ENCODE peak calls at places on chromosomes 13 and 19, in seven cellular contexts. M is HepG2, B is HCT116, H is GM12878, J is H1, X is SK-N-SH, F is NT2/D1. Q is an unnamed sample.

GRCh38 chr19:51111606-51112005 is 3.4 kb upstream of the CTU1 start:
- DNase-seq in H (no peak), J (no peak), F (no peak), B (peak; percentile 40), M (peak; percentile 14), X (no peak), Q (no peak)

GRCh38 chr19:44517146-44517545 is 12.3 kb downstream of the CEACAM20 start:
- DNase-seq in H (no peak), F (no peak), M (no peak), J (no peak), B (no peak), X (no peak), Q (no peak)

GRCh38 chr13:30466841-30467252 is 1.1 kb upstream of the HMGB1 start:
- DNase-seq in H (no peak), M (no peak), J (no peak), B (no peak), F (no peak), X (no peak), Q (peak; percentile 51)

GRCh38 chr13:113856716-113857065 is 7.2 kb downstream of the GAS6 start:
- DNase-seq in B (no peak), F (no peak), H (no peak), X (no peak), J (peak; percentile 32), M (peak; percentile 21), Q (no peak)

GRCh38 chr19:33302974-33303790 is 848 bp upstream of the CEBPA start:
- DNase-seq in X (peak; percentile 88), M (no peak), F (no peak), B (no peak), H (no peak), J (peak; percentile 70), Q (peak; percentile 25)

GRCh38 chr19:45878043-45878794 is 7.7 kb downstream of the IRF2BP1 start:
- DNase-seq in X (no peak), B (no peak), J (no peak), H (no peak), M (peak; percentile 66), F (no peak), Q (no peak)

GRCh38 chr13:53562419-53562818 is 533.8 kb downstream of the OLFM4 start:
- DNase-seq in M (no peak), H (no peak), B (no peak), X (no peak), J (no peak), F (no peak), Q (no peak)

GRCh38 chr19:7743425-7743841 is 3.9 kb downstream of the CD209 start:
- DNase-seq in J (no peak), F (no peak), X (no peak), M (no peak), B (no peak), H (peak; percentile 53), Q (no peak)

GRCh38 chr19:45171211-45171623 is 6.8 kb downstream of the TRAPPC6A start:
- DNase-seq in X (no peak), J (no peak), M (no peak), H (no peak), B (no peak), F (no peak), Q (no peak)

GRCh38 chr13:74761794-74762193 is 627.6 kb upstream of the KLF12 start:
- DNase-seq in H (no peak), J (no peak), F (no peak), B (no peak), X (no peak), M (no peak), Q (no peak)

GRCh38 chr19:53381376-53381775 is 13.6 kb upstream of the ZNF765 start:
- DNase-seq in H (no peak), X (no peak), M (no peak), B (no peak), F (no peak), J (no peak), Q (no peak)

GRCh38 chr19:34502582-34503545 is 21.3 kb downstream of the WTIP start:
- DNase-seq in X (peak; percentile 9), H (no peak), B (no peak), F (no peak), M (no peak), J (peak; percentile 37), Q (no peak)

GRCh38 chr13:109348514-109349340 is 437.7 kb downstream of the IRS2 start:
- DNase-seq in H (no peak), X (no peak), J (no peak), B (no peak), F (no peak), M (no peak), Q (no peak)

GRCh38 chr13:106610511-106610910 is 42.6 kb upstream of the ARGLU1 start:
- DNase-seq in X (no peak), J (no peak), M (no peak), B (no peak), F (no peak), H (no peak), Q (no peak)

GRCh38 chr19:13132471-13133166 is 14.6 kb downstream of the NACC1 start:
- DNase-seq in F (no peak), M (no peak), B (no peak), H (no peak), X (no peak), J (no peak), Q (no peak)

GRCh38 chr13:77916481-77916880 is 2.1 kb downstream of the EDNRB start:
- DNase-seq in J (no peak), X (no peak), M (no peak), H (no peak), F (no peak), B (no peak), Q (no peak)

GRCh38 chr13:114283581-114283980 is 2.2 kb downstream of the UPF3A start:
- DNase-seq in X (no peak), M (peak; percentile 10), B (no peak), F (no peak), J (no peak), H (no peak), Q (no peak)

GRCh38 chr13:30334663-30335386 is 27.5 kb upstream of the KATNAL1 start:
- DNase-seq in X (peak; percentile 38), J (peak; percentile 63), F (no peak), H (no peak), M (peak; percentile 80), B (peak; percentile 59), Q (peak; percentile 37)

GRCh38 chr13:40440990-40441820 is 225.2 kb downstream of the FOXO1 start:
- DNase-seq in J (no peak), F (no peak), H (no peak), B (no peak), M (no peak), X (peak; percentile 60), Q (no peak)

GRCh38 chr19:45404557-45405434 is at the start of gene PPP1R13L:
- DNase-seq in B (peak; percentile 96), X (peak; percentile 92), M (peak; percentile 76), H (peak; percentile 32), J (peak; percentile 93), F (no peak), Q (peak; percentile 76)

GRCh38 chr13:20772401-20773131 is 1.2 kb downstream of the EEF1AKMT1 start:
- DNase-seq in H (no peak), M (no peak), X (no peak), J (no peak), F (no peak), B (no peak), Q (no peak)

GRCh38 chr13:82661126-82661525 is 1221.1 kb downstream of the SLITRK1 start:
- DNase-seq in M (peak; percentile 15), B (no peak), F (no peak), X (no peak), H (no peak), J (no peak), Q (no peak)

GRCh38 chr13:49020940-49021548 is 45.3 kb downstream of the FNDC3A start:
- DNase-seq in F (peak; percentile 11), M (no peak), X (no peak), H (no peak), J (no peak), B (no peak), Q (no peak)

GRCh38 chr19:55077106-55077505 is 1.4 kb downstream of the EPS8L1 start:
- DNase-seq in H (no peak), J (no peak), X (no peak), B (no peak), M (no peak), F (no peak), Q (no peak)

GRCh38 chr19:17248011-17248776 is 2.5 kb upstream of the NR2F6 start:
- DNase-seq in F (no peak), B (no peak), H (no peak), X (no peak), M (peak; percentile 83), J (peak; percentile 79), Q (peak; percentile 81)

GRCh38 chr19:2266183-2266993 is 10.2 kb upstream of the JSRP1 start:
- DNase-seq in B (no peak), M (peak; percentile 58), H (peak; percentile 54), F (no peak), J (no peak), X (peak; percentile 46), Q (peak; percentile 91)

GRCh38 chr19:32543107-32543900 is 37.7 kb upstream of the PDCD5 start:
- DNase-seq in H (no peak), X (no peak), J (no peak), M (no peak), F (no peak), B (no peak), Q (no peak)

GRCh38 chr19:14147797-14148605 is 11.6 kb upstream of the ASF1B start:
- DNase-seq in M (peak; percentile 39), H (no peak), F (peak; percentile 28), J (peak; percentile 73), X (peak; percentile 92), B (peak; percentile 36), Q (peak; percentile 76)

GRCh38 chr19:19900124-19900523 is 622 bp upstream of the ZNF93 start:
- DNase-seq in X (peak; percentile 16), F (peak; percentile 13), B (no peak), J (no peak), M (no peak), H (no peak), Q (peak; percentile 25)
- TF ChIP-seq YY1 in X (no peak), F (no peak), B (no peak), J (no peak), M (no peak), H (no peak), Q (no peak)

GRCh38 chr13:93714171-93714570 is 487.6 kb downstream of the GPC6 start:
- DNase-seq in F (no peak), M (no peak), B (no peak), X (no peak), H (no peak), J (no peak), Q (no peak)
- TF ChIP-seq YY1 in F (no peak), M (no peak), B (no peak), X (no peak), H (no peak), J (no peak), Q (no peak)

GRCh38 chr19:18429717-18430416 is 8.1 kb downstream of the ISYNA1 start:
- DNase-seq in X (no peak), F (no peak), M (no peak), H (no peak), B (no peak), J (no peak), Q (no peak)
- TF ChIP-seq YY1 in X (no peak), F (no peak), M (no peak), H (no peak), B (no peak), J (no peak), Q (no peak)

GRCh38 chr13:46359731-46360130 is 27.3 kb downstream of the RUBCNL start:
- DNase-seq in J (no peak), X (no peak), H (no peak), M (no peak), B (no peak), F (no peak), Q (no peak)

GRCh38 chr13:46355906-46356305 is 31.1 kb downstream of the RUBCNL start:
- DNase-seq in J (no peak), B (no peak), F (no peak), H (no peak), X (no peak), M (no peak), Q (no peak)

GRCh38 chr13:46361535-46361934 is 25.5 kb downstream of the RUBCNL start:
- DNase-seq in X (no peak), F (no peak), H (no peak), M (no peak), B (no peak), J (no peak), Q (no peak)
- TF ChIP-seq YY1 in X (no peak), F (no peak), H (no peak), M (no peak), B (no peak), J (no peak), Q (no peak)

Q was measured in K562.